ENCODE peak calls at places on chromosome 14, in six cellular contexts. T, I, V, B, K and Z are unnamed samples.

GRCh38 chr14:104821229-104821945 is 20.5 kb downstream of the ZBTB42 start:
- DNase-seq in V (no peak), K (no peak), B (no peak), T (no peak), I (no peak), Z (no peak)

GRCh38 chr14:62213516-62213915 is 451.3 kb downstream of the SNAPC1 start:
- DNase-seq in I (peak; percentile 2), B (no peak), T (no peak), K (no peak), V (no peak), Z (peak; percentile 13)

GRCh38 chr14:105531088-105531957 is 4.9 kb downstream of the TMEM121 start:
- DNase-seq in T (no peak), I (no peak), K (no peak), B (no peak), V (no peak), Z (no peak)

GRCh38 chr14:71574976-71575375 is 357.3 kb upstream of the RGS6 start:
- DNase-seq in B (no peak), I (peak; percentile 89), T (peak; percentile 80), K (no peak), V (no peak), Z (peak; percentile 38)

GRCh38 chr14:106691601-106692291 is 1165.4 kb downstream of the TMEM121 start:
- DNase-seq in T (no peak), B (peak; percentile 94), K (peak; percentile 13), V (peak; percentile 20), I (no peak), Z (no peak)

GRCh38 chr14:22821193-22822016 is 6.2 kb upstream of the SLC7A7 start:
- DNase-seq in T (peak; percentile 25), I (no peak), K (no peak), B (no peak), V (no peak), Z (no peak)

GRCh38 chr14:22982013-22982476 is 306 bp downstream of the AJUBA start:
- DNase-seq in I (no peak), V (no peak), B (peak; percentile 21), T (no peak), K (no peak), Z (peak; percentile 20)

GRCh38 chr14:50926851-50927386 is 17.4 kb downstream of the PYGL start:
- DNase-seq in V (no peak), T (no peak), I (no peak), K (no peak), B (no peak), Z (no peak)

GRCh38 chr14:59337151-59337611 is 128.0 kb downstream of the GPR135 start:
- DNase-seq in K (peak; percentile 77), B (no peak), I (no peak), V (peak; percentile 65), T (no peak), Z (no peak)

GRCh38 chr14:50067723-50068495 is 48.5 kb downstream of the VCPKMT start:
- DNase-seq in V (no peak), I (peak; percentile 97), T (peak; percentile 16), B (no peak), K (no peak), Z (peak; percentile 53)

GRCh38 chr14:96811985-96812667 is 14.9 kb downstream of the VRK1 start:
- DNase-seq in I (no peak), B (no peak), V (no peak), T (no peak), K (no peak), Z (no peak)

GRCh38 chr14:102144914-102145313 is 5.2 kb downstream of the WDR20 start:
- DNase-seq in V (no peak), I (no peak), B (no peak), T (no peak), K (no peak), Z (no peak)

GRCh38 chr14:104112609-104113571 is 25.5 kb upstream of the KIF26A start:
- DNase-seq in K (peak; percentile 15), V (peak; percentile 18), I (no peak), T (no peak), B (peak; percentile 5), Z (no peak)

GRCh38 chr14:51652168-51653095 is 722 bp downstream of the FRMD6 start:
- DNase-seq in B (no peak), T (peak; percentile 29), I (peak; percentile 26), K (peak; percentile 41), V (peak; percentile 59), Z (peak; percentile 26)

GRCh38 chr14:62546862-62547474 is 498.3 kb downstream of the KCNH5 start:
- DNase-seq in I (no peak), K (no peak), B (no peak), V (no peak), T (no peak), Z (no peak)

GRCh38 chr14:25050494-25051170 is 685 bp upstream of the STXBP6 start:
- DNase-seq in B (no peak), K (no peak), T (no peak), V (no peak), I (peak; percentile 38), Z (no peak)

GRCh38 chr14:60212503-60213371 is 36.3 kb upstream of the PPM1A start:
- DNase-seq in B (peak; percentile 31), V (no peak), I (no peak), T (no peak), K (no peak), Z (no peak)

GRCh38 chr14:52244997-52245396 is 22.5 kb upstream of the PTGDR start:
- DNase-seq in B (no peak), K (no peak), T (no peak), V (no peak), I (no peak), Z (no peak)

GRCh38 chr14:101369916-101370592 is 191.2 kb upstream of the DIO3 start:
- DNase-seq in B (no peak), K (no peak), I (no peak), T (no peak), V (no peak), Z (no peak)

GRCh38 chr14:50666772-50667490 is 1.2 kb downstream of the SAV1 start:
- DNase-seq in I (peak; percentile 82), B (no peak), T (no peak), K (peak; percentile 25), V (peak; percentile 27), Z (no peak)

GRCh38 chr14:90487031-90487430 is 90.2 kb downstream of the CALM1 start:
- DNase-seq in I (no peak), B (no peak), K (peak; percentile 41), V (peak; percentile 59), T (no peak), Z (no peak)

GRCh38 chr14:47675489-47676300 is at the start of gene MDGA2:
- DNase-seq in T (peak; percentile 76), K (no peak), V (no peak), I (no peak), B (no peak), Z (peak; percentile 3)

GRCh38 chr14:78763746-78764145 is 593.6 kb downstream of the NRXN3 start:
- DNase-seq in V (no peak), T (no peak), B (no peak), K (no peak), I (no peak), Z (no peak)